ENCODE peak calls at places on chromosome 10, in seven cellular contexts. O is cardiac muscle cell; U is left ventricle myocardium inferior; T is CD8-positive, alpha-beta T cell; G is HCT116; F is sigmoid colon; L is SJSA1. C is an unnamed sample.
A peak's percentile ranks its signal among the peaks of the same experiment; 100 is the strongest.

GRCh38 chr10:116765549-116766162 is 23.3 kb upstream of the HSPA12A start:
- DNase-seq in O (no peak), U (no peak), G (peak; percentile 66), L (peak; percentile 60), F (peak; percentile 65), T (no peak), C (no peak)

GRCh38 chr10:113992601-113993011 is 51.1 kb upstream of the ADRB1 start:
- DNase-seq in L (no peak), O (no peak), G (no peak), F (peak; percentile 80), U (no peak), T (no peak), C (no peak)

GRCh38 chr10:103687718-103688117 is 167.7 kb downstream of the SH3PXD2A start:
- DNase-seq in T (no peak), G (no peak), F (no peak), L (no peak), U (no peak), O (no peak), C (no peak)

GRCh38 chr10:6678211-6678803 is 98.2 kb upstream of the PRKCQ start:
- DNase-seq in F (no peak), T (peak; percentile 58), O (peak; percentile 71), G (peak; percentile 47), U (peak; percentile 37), L (no peak), C (peak; percentile 44)

GRCh38 chr10:77744249-77744648 is 106.6 kb upstream of the KCNMA1 start:
- DNase-seq in F (no peak), L (no peak), U (no peak), G (no peak), T (no peak), O (no peak), C (no peak)

GRCh38 chr10:123868058-123868995 is 23.3 kb downstream of the CPXM2 start:
- DNase-seq in T (no peak), U (no peak), F (no peak), O (no peak), G (no peak), L (peak; percentile 16), C (no peak)

GRCh38 chr10:8069627-8070026 is 15.1 kb downstream of the GATA3 start:
- DNase-seq in L (peak; percentile 66), G (no peak), U (no peak), T (no peak), F (peak; percentile 21), O (no peak), C (no peak)

GRCh38 chr10:102009801-102010425 is 46.1 kb downstream of the ARMH3 start:
- DNase-seq in L (peak; percentile 74), F (peak; percentile 65), O (peak; percentile 82), T (peak; percentile 26), G (peak; percentile 88), U (no peak), C (no peak)

GRCh38 chr10:112379635-112380296 is 5.8 kb downstream of the ACSL5 start:
- DNase-seq in O (no peak), L (peak; percentile 31), T (no peak), U (no peak), G (peak; percentile 99), F (no peak), C (no peak)

GRCh38 chr10:26869528-26869927 is 8.8 kb upstream of the ABI1 start:
- DNase-seq in T (no peak), F (no peak), L (no peak), O (no peak), G (no peak), U (no peak), C (no peak)

GRCh38 chr10:416091-416515 is 273.4 kb downstream of the DIP2C start:
- DNase-seq in T (no peak), G (peak; percentile 35), F (no peak), U (no peak), O (no peak), L (no peak), C (no peak)

DNA sequence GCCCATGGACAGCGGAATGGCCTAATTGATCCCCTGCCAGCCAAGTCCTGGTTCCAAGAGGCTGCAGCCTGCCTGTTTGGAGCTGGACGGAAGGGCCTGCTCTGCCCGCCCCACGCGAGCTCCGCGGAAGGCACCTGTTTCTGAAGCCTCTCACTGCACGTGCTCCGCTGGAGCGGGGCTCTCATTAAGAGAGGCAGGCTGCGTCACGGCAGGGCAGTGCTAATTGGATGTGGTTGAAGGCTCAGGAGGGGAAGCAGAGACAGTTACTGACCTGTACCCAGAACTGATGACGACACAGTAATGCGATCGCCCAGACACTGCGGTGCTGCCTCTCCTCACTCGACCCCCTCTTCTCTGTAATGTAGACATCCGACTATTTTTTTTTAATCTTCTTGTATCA is 411.1 kb upstream of the MGMT start:
- DNase-seq in L (no peak), F (no peak), U (no peak), O (no peak), T (no peak), G (no peak), C (no peak)
- H3K9me3 ChIP-seq in L (peaks cover 5% of the 10 kb centered on the region), F (no peaks in the 10 kb centered on the region), U (no peaks in the 10 kb centered on the region), O (no peaks in the 10 kb centered on the region), T (no peaks in the 10 kb centered on the region), G (peaks cover 9% of the 10 kb centered on the region), C (no peaks in the 10 kb centered on the region)

GRCh38 chr10:79111846-79112614 is 43.3 kb downstream of the ZMIZ1 start:
- DNase-seq in O (peak; percentile 49), T (no peak), L (no peak), G (no peak), F (peak; percentile 93), U (peak; percentile 74), C (peak; percentile 59)

GRCh38 chr10:79113827-79114226 is 45.1 kb downstream of the ZMIZ1 start:
- DNase-seq in F (no peak), G (no peak), O (no peak), L (no peak), U (no peak), T (no peak), C (no peak)

GRCh38 chr10:79115302-79115701 is 46.5 kb downstream of the ZMIZ1 start:
- DNase-seq in T (no peak), U (no peak), F (no peak), L (no peak), G (no peak), O (no peak), C (no peak)

GRCh38 chr10:79111427-79111826 is 42.7 kb downstream of the ZMIZ1 start:
- DNase-seq in O (no peak), L (no peak), U (no peak), T (no peak), G (no peak), F (no peak), C (no peak)

GRCh38 chr10:79112898-79113431 is 44.2 kb downstream of the ZMIZ1 start:
- DNase-seq in L (peak; percentile 63), F (peak; percentile 91), U (peak; percentile 58), O (peak; percentile 56), G (no peak), T (no peak), C (peak; percentile 54)
- H3K27ac ChIP-seq in L (no peak overlapping the region), F (peak overlapping the region; percentile 78), U (peak overlapping the region; percentile 91), O (peak overlapping the region; percentile 88), G (no peak overlapping the region), T (no peak overlapping the region), C (peak overlapping the region; percentile 92)

GRCh38 chr10:21292763-21293517 is 232.5 kb downstream of the SKIDA1 start:
- DNase-seq in F (peak; percentile 74), G (peak; percentile 95), T (no peak), L (peak; percentile 96), U (peak; percentile 68), O (peak; percentile 72), C (peak; percentile 58)
- H3K4me3 ChIP-seq in F (peak overlapping the region; percentile 13), G (peak overlapping the region; percentile 32), T (no peak overlapping the region), L (peak overlapping the region; percentile 6), U (peak overlapping the region; percentile 53), O (peak overlapping the region; percentile 26), C (no peak overlapping the region)

DNA sequence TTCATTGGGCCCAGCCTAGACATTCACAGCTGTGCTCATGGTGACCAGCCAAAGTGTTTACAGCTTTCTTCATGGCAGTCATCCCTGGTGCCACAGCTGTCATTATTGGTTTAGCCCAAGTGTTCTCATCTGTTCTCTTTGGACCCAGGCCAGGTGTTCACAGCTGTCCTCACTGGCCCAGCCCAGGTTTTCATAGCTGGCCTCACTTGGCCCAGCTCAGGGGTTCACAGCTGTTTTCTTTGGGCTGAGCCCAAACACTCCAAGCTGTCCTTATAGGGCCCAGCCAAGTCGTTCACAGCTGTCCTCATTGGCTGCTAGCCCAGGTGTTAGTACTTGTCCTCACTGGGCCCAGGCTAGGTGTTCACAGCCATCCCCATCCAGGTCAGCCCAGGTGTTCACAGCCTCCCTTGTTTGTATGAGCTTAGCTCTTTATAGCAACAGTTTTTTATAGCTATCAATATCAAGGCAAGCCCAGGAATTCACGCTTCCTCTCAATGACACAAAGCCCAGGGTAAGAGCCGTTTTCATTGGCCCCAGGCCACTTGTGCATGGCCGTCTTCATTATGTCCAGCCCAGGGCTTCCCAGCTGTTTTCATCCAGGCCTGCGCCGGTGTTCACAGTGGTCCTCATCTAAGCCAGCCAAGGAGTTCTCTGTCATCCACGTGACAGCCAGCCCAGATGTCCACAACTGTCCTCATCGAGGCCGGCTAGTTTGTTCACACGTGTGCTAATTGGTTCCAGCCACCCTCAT is 11.6 kb downstream of the FRG2B start:
- DNase-seq in L (no peak), F (no peak), O (no peak), U (no peak), T (no peak), G (no peak), C (no peak)
- H3K9me3 ChIP-seq in L (peaks cover 10% of the 10 kb centered on the region), F (no peaks in the 10 kb centered on the region), O (no peaks in the 10 kb centered on the region), U (peaks cover 7% of the 10 kb centered on the region), T (no peaks in the 10 kb centered on the region), G (no peaks in the 10 kb centered on the region), C (no peaks in the 10 kb centered on the region)

GRCh38 chr10:98019784-98020183 is 10.6 kb downstream of the CRTAC1 start:
- DNase-seq in F (no peak), O (no peak), U (no peak), G (no peak), T (no peak), L (no peak), C (no peak)
- H3K27ac ChIP-seq in F (no peak overlapping the region), O (no peak overlapping the region), U (no peak overlapping the region), G (no peak overlapping the region), T (no peak overlapping the region), L (no peak overlapping the region), C (no peak overlapping the region)

GRCh38 chr10:109996766-109997171 is 11.0 kb upstream of the ADD3 start:
- DNase-seq in L (no peak), O (no peak), T (no peak), U (no peak), F (no peak), G (no peak), C (no peak)
- H3K4me3 ChIP-seq in L (no peak overlapping the region), O (no peak overlapping the region), T (no peak overlapping the region), U (no peak overlapping the region), F (no peak overlapping the region), G (no peak overlapping the region), C (no peak overlapping the region)

DNA sequence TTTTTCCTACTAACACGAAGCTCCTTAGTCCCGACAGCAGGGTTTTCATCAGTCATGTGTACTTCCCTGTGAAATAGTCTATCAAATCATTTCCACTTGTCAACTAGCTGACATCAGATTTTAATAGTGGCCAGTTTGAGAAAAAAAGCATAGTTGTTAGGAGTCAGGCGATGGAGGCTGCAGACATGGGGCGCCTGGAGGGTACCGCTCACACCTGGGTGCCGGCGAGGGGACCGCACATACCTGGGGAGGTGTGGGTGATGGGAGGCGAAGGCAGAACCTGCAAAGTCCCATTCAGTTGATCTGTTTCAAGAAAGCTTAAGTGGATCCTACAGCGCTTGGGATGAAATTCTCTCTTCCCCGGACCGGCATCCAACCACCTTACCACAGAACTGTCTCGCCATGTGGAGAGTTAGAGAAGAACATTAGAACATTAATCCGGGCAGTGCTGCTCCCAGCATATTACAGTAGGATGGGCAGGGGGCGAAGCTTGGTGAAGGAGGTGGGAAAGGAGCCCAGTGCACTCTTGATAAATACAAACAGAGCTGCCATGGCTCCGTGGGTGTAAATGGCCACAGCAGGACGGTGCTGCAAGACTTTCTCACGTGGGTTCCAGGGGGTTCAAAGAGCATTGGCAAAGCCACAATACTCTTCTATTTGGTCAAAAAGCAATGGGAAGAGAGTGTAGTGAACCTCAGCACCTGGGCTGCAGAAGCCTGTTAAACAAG is 24.2 kb downstream of the ADARB2 start:
- DNase-seq in U (no peak), T (no peak), G (no peak), F (no peak), L (no peak), O (no peak), C (no peak)
- H3K9me3 ChIP-seq in U (no peaks in the 10 kb centered on the region), T (no peaks in the 10 kb centered on the region), G (no peaks in the 10 kb centered on the region), F (no peaks in the 10 kb centered on the region), L (no peaks in the 10 kb centered on the region), O (no peaks in the 10 kb centered on the region), C (no peaks in the 10 kb centered on the region)

C was measured in heart right ventricle.